ENCODE peak calls at places on chromosomes 13 and 19, in six cellular contexts. Z is HL-60, T is HT-29, V is GM13977, K is T-helper 2 cell, D is spleen. Q is an unnamed sample.

GRCh38 chr13:97226788-97227627 is 4.9 kb downstream of the MBNL2 start:
- DNase-seq in Z (no peak), T (peak), V (no peak), K (peak), D (no peak), Q (peak)

GRCh38 chr19:52343548-52343947 is 7.5 kb downstream of the ZNF610 start:
- DNase-seq in Z (peak), T (peak), V (no peak), K (peak), D (no peak), Q (peak)

GRCh38 chr19:48798937-48799336 is 11.9 kb downstream of the BCAT2 start:
- DNase-seq in Z (no peak), T (no peak), V (no peak), K (no peak), D (no peak), Q (no peak)

GRCh38 chr19:33499248-33499647 is 22.3 kb downstream of the PEPD start:
- DNase-seq in Z (no peak), T (no peak), V (no peak), K (no peak), D (peak), Q (no peak)

GRCh38 chr19:35718345-35719041 is 690 bp downstream of the KMT2B start:
- DNase-seq in Z (peak), T (peak), V (peak), K (peak), D (peak), Q (peak)

GRCh38 chr13:36907801-36908200 is 12.2 kb downstream of the SMAD9 start:
- DNase-seq in Z (no peak), T (no peak), V (no peak), K (no peak), D (no peak), Q (no peak)

GRCh38 chr13:52776726-52777125 is 37.1 kb upstream of the CNMD start:
- DNase-seq in Z (no peak), T (no peak), V (no peak), K (no peak), D (no peak), Q (no peak)

GRCh38 chr19:5024282-5024681 is 55.4 kb downstream of the KDM4B start:
- DNase-seq in Z (no peak), T (no peak), V (no peak), K (no peak), D (peak), Q (no peak)

GRCh38 chr19:51689751-51690358 is 3.3 kb upstream of the SPACA6 start:
- DNase-seq in Z (no peak), T (peak), V (peak), K (no peak), D (peak), Q (no peak)

GRCh38 chr19:51467864-51468544 is 9.8 kb upstream of the SIGLEC8 start:
- DNase-seq in Z (peak), T (peak), V (no peak), K (no peak), D (peak), Q (no peak)

GRCh38 chr19:57280165-57280912 is at the start of gene ZNF460:
- DNase-seq in Z (peak), T (peak), V (peak), K (peak), D (peak), Q (peak)

GRCh38 chr19:47005873-47006272 is 13.8 kb upstream of the NPAS1 start:
- DNase-seq in Z (peak), T (peak), V (no peak), K (no peak), D (no peak), Q (no peak)

GRCh38 chr19:6613711-6614110 is 22.8 kb upstream of the CD70 start:
- DNase-seq in Z (no peak), T (no peak), V (no peak), K (no peak), D (no peak), Q (no peak)

GRCh38 chr13:46712524-46712923 is 84.4 kb downstream of the ESD start:
- DNase-seq in Z (no peak), T (no peak), V (no peak), K (no peak), D (no peak), Q (no peak)

GRCh38 chr19:5090780-5091575 is 122.1 kb downstream of the KDM4B start:
- DNase-seq in Z (no peak), T (no peak), V (no peak), K (no peak), D (no peak), Q (no peak)

GRCh38 chr13:108036411-108036810 is 178.9 kb downstream of the LIG4 start:
- DNase-seq in Z (no peak), T (no peak), V (no peak), K (no peak), D (no peak), Q (no peak)

GRCh38 chr19:32201661-32202060 is 143.7 kb upstream of the ZNF507 start:
- DNase-seq in Z (no peak), T (no peak), V (no peak), K (no peak), D (peak), Q (no peak)

GRCh38 chr13:62537593-62537992 is 1121.9 kb upstream of the PCDH20 start:
- DNase-seq in Z (no peak), T (peak), V (no peak), K (no peak), D (no peak), Q (no peak)

GRCh38 chr13:44191504-44192171 is 182.0 kb upstream of the SERP2 start:
- DNase-seq in Z (peak), T (peak), V (peak), K (peak), D (no peak), Q (no peak)

GRCh38 chr13:97256343-97256783 is 34.2 kb downstream of the MBNL2 start:
- DNase-seq in Z (no peak), T (peak), V (no peak), K (no peak), D (no peak), Q (no peak)

GRCh38 chr13:49517461-49517860 is 21.7 kb downstream of the PHF11 start:
- DNase-seq in Z (no peak), T (peak), V (no peak), K (no peak), D (no peak), Q (no peak)

GRCh38 chr19:56076413-56076998 is 44.6 kb downstream of the ZNF787 start:
- DNase-seq in Z (peak), T (peak), V (peak), K (no peak), D (peak), Q (no peak)

GRCh38 chr19:20388826-20389225 is 176.8 kb downstream of the ZNF737 start:
- DNase-seq in Z (no peak), T (no peak), V (no peak), K (no peak), D (no peak), Q (no peak)

GRCh38 chr13:97544041-97544765 is 110.2 kb downstream of the RAP2A start:
- DNase-seq in Z (no peak), T (no peak), V (no peak), K (no peak), D (no peak), Q (no peak)

GRCh38 chr13:53460776-53461175 is 432.2 kb downstream of the OLFM4 start:
- DNase-seq in Z (no peak), T (no peak), V (no peak), K (no peak), D (no peak), Q (no peak)

Q was measured in activated T-helper 9 cell treated with anti-CD3 and anti-CD28 coated beads, Interleukin-2, amount 50 U/mL, for 16 hours.